ENCODE peak calls at places on chromosomes 7 and 10, in eight cellular contexts. C, H, G, Z, U, L, S and N are unnamed samples.

GRCh38 chr10:74058071-74058470 is 60.2 kb downstream of the VCL start:
- DNase-seq in C (no peak), U (no peak), G (no peak), Z (no peak), S (no peak), L (no peak), H (no peak), N (no peak)

GRCh38 chr7:135784013-135784412 is 35.4 kb upstream of the FAM180A start:
- DNase-seq in G (no peak), S (no peak), L (no peak), U (no peak), H (no peak), C (no peak), Z (no peak), N (no peak)

GRCh38 chr7:107773027-107773426 is 29.1 kb downstream of the CBLL1 start:
- DNase-seq in C (no peak), L (no peak), G (no peak), U (no peak), S (no peak), Z (no peak), H (no peak), N (no peak)

GRCh38 chr7:103704701-103705100 is 258.7 kb upstream of the SLC26A5 start:
- DNase-seq in Z (no peak), S (no peak), C (no peak), H (peak; percentile 15), U (no peak), G (no peak), L (no peak), N (no peak)

GRCh38 chr10:17787087-17787942 is 21.8 kb upstream of the MRC1 start:
- DNase-seq in U (no peak), L (no peak), H (peak; percentile 92), C (peak; percentile 89), G (no peak), Z (no peak), S (no peak), N (no peak)

GRCh38 chr10:23345861-23346260 is 1.3 kb upstream of the C10orf67 start:
- DNase-seq in C (peak; percentile 97), L (no peak), H (peak; percentile 95), S (no peak), U (no peak), Z (no peak), G (no peak), N (no peak)

GRCh38 chr7:24891173-24891787 is 88.7 kb downstream of the OSBPL3 start:
- DNase-seq in L (no peak), S (no peak), Z (no peak), C (no peak), G (no peak), U (no peak), H (no peak), N (no peak)

GRCh38 chr7:80722596-80723141 is 84.2 kb downstream of the CD36 start:
- DNase-seq in Z (no peak), G (no peak), U (peak; percentile 64), H (peak; percentile 100), L (no peak), S (peak; percentile 33), C (peak; percentile 99), N (no peak)

GRCh38 chr10:68171539-68172080 is 60.3 kb downstream of the ATOH7 start:
- DNase-seq in C (no peak), L (no peak), U (no peak), G (no peak), S (no peak), Z (no peak), H (no peak), N (no peak)

GRCh38 chr10:129949411-129950335 is 14.4 kb downstream of the EBF3 start:
- DNase-seq in Z (no peak), H (peak; percentile 47), S (no peak), L (peak; percentile 63), G (no peak), U (no peak), C (no peak), N (no peak)

GRCh38 chr7:117774943-117775342 is 98.3 kb downstream of the CTTNBP2 start:
- DNase-seq in Z (no peak), C (no peak), H (no peak), U (no peak), G (no peak), S (no peak), L (no peak), N (no peak)

GRCh38 chr7:44761207-44762161 is 12.8 kb downstream of the ZMIZ2 start:
- DNase-seq in Z (no peak), G (peak; percentile 23), H (peak; percentile 41), C (no peak), U (peak; percentile 68), S (peak; percentile 63), L (no peak), N (no peak)

GRCh38 chr7:51869452-51869851 is 552.8 kb upstream of the COBL start:
- DNase-seq in S (no peak), G (no peak), Z (no peak), C (no peak), L (no peak), U (no peak), H (no peak), N (no peak)

GRCh38 chr10:128324058-128324457 is 197.8 kb upstream of the MKI67 start:
- DNase-seq in Z (peak; percentile 45), U (no peak), S (no peak), H (no peak), L (peak; percentile 41), C (no peak), G (no peak), N (no peak)

GRCh38 chr10:115125505-115125904 is 32.3 kb downstream of the ATRNL1 start:
- DNase-seq in L (no peak), S (no peak), H (no peak), Z (no peak), G (no peak), C (no peak), U (no peak), N (no peak)

GRCh38 chr10:34759161-34759836 is 55.8 kb downstream of the PARD3 start:
- DNase-seq in G (no peak), U (no peak), S (no peak), Z (no peak), H (no peak), L (no peak), C (peak; percentile 20), N (no peak)

GRCh38 chr10:88938938-88939337 is 13.6 kb downstream of the ACTA2 start:
- DNase-seq in G (no peak), S (no peak), Z (no peak), H (no peak), L (no peak), C (no peak), U (no peak), N (no peak)

GRCh38 chr10:75959209-75959608 is 527.8 kb downstream of the LRMDA start:
- DNase-seq in C (peak; percentile 47), H (peak; percentile 84), G (no peak), Z (no peak), U (no peak), S (no peak), L (no peak), N (no peak)

GRCh38 chr10:104333037-104333727 is 5.1 kb downstream of the ITPRIP start:
- DNase-seq in S (peak; percentile 30), H (peak; percentile 27), G (no peak), C (no peak), U (no peak), L (no peak), Z (no peak), N (no peak)

GRCh38 chr7:40916811-40917210 is 782.0 kb downstream of the SUGCT start:
- DNase-seq in S (no peak), U (no peak), G (no peak), C (no peak), H (no peak), L (no peak), Z (no peak), N (no peak)

GRCh38 chr7:2478800-2479199 is 2.6 kb upstream of the GRIFIN start:
- DNase-seq in G (no peak), H (no peak), Z (no peak), L (no peak), S (no peak), C (no peak), U (peak; percentile 59), N (no peak)

GRCh38 chr10:127133225-127133624 is 63.2 kb downstream of the INSYN2A start:
- DNase-seq in Z (no peak), G (no peak), U (no peak), H (no peak), C (no peak), L (no peak), S (no peak), N (no peak)

GRCh38 chr10:95728535-95728934 is 27.4 kb upstream of the ENTPD1 start:
- DNase-seq in Z (no peak), C (peak; percentile 6), G (no peak), H (peak; percentile 28), S (no peak), L (no peak), U (no peak), N (no peak)
- TF ChIP-seq CTCF in Z (no peak), C (no peak), G (no peak), H (no peak), S (no peak), L (no peak), U (no peak), N (no peak)

DNA sequence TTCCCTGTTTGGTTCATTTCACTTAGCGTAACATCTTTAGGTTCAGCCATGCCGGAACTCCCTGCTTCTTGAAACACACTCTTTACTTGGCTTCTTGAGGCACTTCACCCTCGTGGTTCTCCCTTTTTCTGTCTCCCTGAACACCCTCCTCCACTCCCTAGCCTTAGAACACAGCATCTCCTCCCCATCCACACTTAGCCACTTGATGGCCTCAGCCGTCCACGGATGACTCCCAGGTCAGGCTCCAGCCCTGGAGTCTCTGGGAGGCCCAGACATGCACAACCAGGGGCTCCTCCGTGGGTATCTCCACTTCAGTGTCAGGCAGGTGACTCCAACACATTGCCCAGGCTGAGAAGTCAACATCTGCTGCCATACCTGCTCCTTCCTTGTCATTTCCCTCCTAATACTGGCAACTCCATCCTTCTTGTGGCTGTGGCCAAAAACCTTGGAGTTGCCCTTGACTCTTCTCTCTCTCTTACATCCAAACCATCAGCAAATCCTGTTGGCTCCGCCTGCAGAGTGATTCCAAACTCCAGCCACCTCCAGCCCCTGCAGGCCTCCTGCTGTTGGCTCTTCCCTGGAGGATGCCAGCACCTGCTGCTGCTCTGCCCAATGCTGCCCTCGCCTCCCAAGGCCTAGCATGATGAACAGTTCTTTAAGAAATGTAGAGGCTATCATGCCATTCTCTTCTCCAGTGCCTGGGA is 8.4 kb upstream of the INMT start:
- DNase-seq in U (no peak), C (peak; percentile 25), G (no peak), L (no peak), Z (no peak), H (peak; percentile 59), S (peak; percentile 55), N (no peak)
- TF ChIP-seq CTCF in U (peak; percentile 16), C (peak; percentile 39), G (no peak), L (no peak), Z (no peak), H (peak; percentile 25), S (no peak), N (no peak)

GRCh38 chr10:58531084-58531695 is 18.5 kb downstream of the BICC1 start:
- DNase-seq in C (peak; percentile 68), Z (peak; percentile 73), H (peak; percentile 76), L (peak; percentile 77), U (no peak), G (no peak), S (no peak), N (no peak)
- TF ChIP-seq CTCF in C (peak; percentile 82), Z (peak; percentile 88), H (peak; percentile 77), L (peak; percentile 92), U (peak; percentile 74), G (peak; percentile 61), S (no peak), N (peak; percentile 88)

DNA sequence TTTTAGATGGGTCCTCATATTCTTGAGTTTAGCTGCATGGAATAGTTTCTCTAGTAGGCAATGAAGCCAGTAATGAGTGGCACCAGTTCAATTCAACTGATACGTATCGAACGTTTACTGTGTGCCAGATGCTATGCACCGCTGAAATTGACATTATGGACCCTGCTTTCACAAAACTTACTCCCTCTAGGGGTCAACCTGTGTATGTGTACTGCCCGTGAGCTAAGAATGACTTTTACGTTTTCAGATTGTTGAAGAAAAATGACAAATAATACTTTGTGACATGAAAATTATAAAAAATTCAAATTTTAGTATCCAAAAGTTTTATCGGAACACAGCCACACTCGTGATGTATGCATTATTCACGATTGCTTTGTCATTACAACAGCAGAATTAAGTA is 95.5 kb downstream of the ZMYND11 start:
- DNase-seq in U (no peak), S (no peak), L (peak; percentile 5), Z (no peak), C (no peak), H (peak; percentile 26), G (no peak), N (no peak)
- TF ChIP-seq CTCF in U (peak; percentile 43), S (no peak), L (peak; percentile 75), Z (peak; percentile 65), C (peak; percentile 32), H (peak; percentile 24), G (no peak), N (peak; percentile 73)